ENCODE peak calls at places on chromosomes 3 and 15, in four cellular contexts. S is GM12878, H is K562, L is HepG2. E is an unnamed sample.
A peak's percentile ranks its signal among the peaks of the same experiment; 100 is the strongest.

GRCh38 chr3:5304789-5305680 is 117.5 kb downstream of the EDEM1 start:
- DNase-seq in H (peak; percentile 60), S (no peak), L (peak; percentile 34), E (peak; percentile 40)

GRCh38 chr3:31105438-31106077 is 211.1 kb upstream of the GADL1 start:
- DNase-seq in S (no peak), H (no peak), L (no peak), E (no peak)

GRCh38 chr3:100400424-100400781 is 486 bp downstream of the TOMM70 start:
- DNase-seq in S (no peak), L (peak; percentile 16), H (no peak), E (peak; percentile 17)

GRCh38 chr15:50633653-50634052 is 52.9 kb downstream of the TRPM7 start:
- DNase-seq in S (no peak), L (no peak), H (no peak), E (no peak)

GRCh38 chr15:74956648-74957300 is at the start of gene RPP25:
- DNase-seq in L (peak; percentile 27), H (peak; percentile 90), S (no peak), E (peak; percentile 88)

GRCh38 chr15:70309035-70309434 is 211.3 kb upstream of the TLE3 start:
- DNase-seq in L (no peak), S (no peak), H (no peak), E (no peak)

GRCh38 chr3:2452249-2452648 is 353.6 kb downstream of the CNTN4 start:
- DNase-seq in L (no peak), H (no peak), S (no peak), E (no peak)

GRCh38 chr3:64088408-64089136 is 65.3 kb upstream of the PSMD6 start:
- DNase-seq in S (no peak), H (no peak), L (no peak), E (no peak)

GRCh38 chr3:126352476-126353454 is 4.4 kb downstream of the KLF15 start:
- DNase-seq in S (no peak), H (no peak), L (peak; percentile 67), E (no peak)

GRCh38 chr3:105811518-105812193 is 57.2 kb downstream of the CBLB start:
- DNase-seq in H (no peak), L (no peak), S (no peak), E (no peak)

GRCh38 chr15:31977138-31977537 is 53.2 kb upstream of the CHRNA7 start:
- DNase-seq in S (no peak), H (no peak), L (no peak), E (no peak)

GRCh38 chr3:182795383-182795782 is 2.1 kb downstream of the ATP11B start:
- DNase-seq in S (no peak), H (peak; percentile 12), L (no peak), E (peak; percentile 12)

GRCh38 chr3:172106989-172107388 is 67.6 kb downstream of the FNDC3B start:
- DNase-seq in H (no peak), L (no peak), S (peak; percentile 70), E (no peak)

GRCh38 chr3:195227871-195228270 is 43.1 kb downstream of the XXYLT1 start:
- DNase-seq in H (no peak), S (no peak), L (no peak), E (no peak)
- TF ChIP-seq TARDBP in H (no peak), S (no peak), L (no peak), E (no peak)

GRCh38 chr3:179100652-179101051 is 29.0 kb upstream of the ZMAT3 start:
- DNase-seq in L (no peak), S (no peak), H (peak; percentile 13), E (no peak)

GRCh38 chr3:179093807-179094206 is 22.2 kb upstream of the ZMAT3 start:
- DNase-seq in H (no peak), L (no peak), S (no peak), E (no peak)

GRCh38 chr3:179098388-179099077 is 26.9 kb upstream of the ZMAT3 start:
- DNase-seq in H (peak; percentile 24), S (no peak), L (no peak), E (no peak)
- TF ChIP-seq TARDBP in H (no peak), S (no peak), L (no peak), E (no peak)

GRCh38 chr15:89675606-89676005 is 3.6 kb downstream of the PLIN1 start:
- DNase-seq in S (no peak), L (no peak), H (no peak), E (no peak)
- TF ChIP-seq TARDBP in S (no peak), L (no peak), H (no peak), E (no peak)

DNA sequence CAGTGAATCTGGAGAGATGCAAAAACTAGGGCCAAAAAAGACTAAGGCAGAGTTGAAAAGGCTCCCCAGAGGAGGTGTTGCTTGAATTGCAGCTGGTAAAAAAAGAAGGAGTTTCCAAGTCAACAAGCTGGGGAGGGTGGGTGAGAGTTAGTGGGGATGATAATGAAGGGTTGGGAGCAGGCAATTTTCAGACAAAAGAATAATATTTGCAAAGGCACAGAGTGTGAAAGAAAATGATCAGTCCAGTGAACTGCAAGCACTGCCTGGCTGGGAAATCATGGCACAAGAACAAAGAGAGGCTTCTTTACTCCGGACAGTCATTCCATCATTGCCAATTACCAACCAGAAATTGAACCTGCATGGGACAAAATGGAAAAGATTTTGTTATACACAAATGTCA is 42.2 kb downstream of the C3orf85 start:
- DNase-seq in S (no peak), L (no peak), H (no peak), E (no peak)
- TF ChIP-seq TARDBP in S (no peak), L (no peak), H (no peak), E (no peak)

DNA sequence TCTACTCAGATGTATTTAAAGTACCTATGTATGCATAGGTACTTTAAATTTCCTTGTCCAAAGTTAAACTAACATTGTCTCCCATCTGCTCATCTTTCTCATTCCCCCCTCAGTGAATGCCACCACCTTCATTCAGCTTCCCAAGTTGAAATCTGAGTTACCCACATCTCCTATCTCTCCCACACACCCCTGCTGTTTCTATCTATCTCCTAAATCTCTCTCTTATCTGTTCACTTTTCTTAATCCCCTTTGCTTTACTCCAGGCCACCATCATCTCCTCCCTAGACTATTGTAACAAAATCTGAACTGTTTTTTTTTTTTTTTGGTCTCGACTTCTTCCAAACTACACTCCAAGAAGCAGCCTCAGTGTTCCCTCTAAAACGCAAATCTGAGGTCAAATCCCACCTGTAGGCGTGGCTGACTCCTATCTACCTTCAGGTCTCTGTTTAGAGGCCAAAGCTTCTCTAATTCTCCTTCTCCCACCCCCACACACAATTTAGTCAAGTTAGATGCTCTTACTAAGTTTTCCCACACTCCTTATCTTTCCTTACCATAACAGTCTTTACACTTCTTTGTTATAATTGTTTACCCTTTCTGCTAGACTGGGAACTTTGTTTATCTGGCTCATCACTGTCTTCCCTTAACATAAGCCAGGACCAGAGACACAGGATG is 3.5 kb upstream of the NEO1 start:
- DNase-seq in S (no peak), H (no peak), L (no peak), E (no peak)
- TF ChIP-seq TARDBP in S (no peak), H (no peak), L (no peak), E (no peak)

DNA sequence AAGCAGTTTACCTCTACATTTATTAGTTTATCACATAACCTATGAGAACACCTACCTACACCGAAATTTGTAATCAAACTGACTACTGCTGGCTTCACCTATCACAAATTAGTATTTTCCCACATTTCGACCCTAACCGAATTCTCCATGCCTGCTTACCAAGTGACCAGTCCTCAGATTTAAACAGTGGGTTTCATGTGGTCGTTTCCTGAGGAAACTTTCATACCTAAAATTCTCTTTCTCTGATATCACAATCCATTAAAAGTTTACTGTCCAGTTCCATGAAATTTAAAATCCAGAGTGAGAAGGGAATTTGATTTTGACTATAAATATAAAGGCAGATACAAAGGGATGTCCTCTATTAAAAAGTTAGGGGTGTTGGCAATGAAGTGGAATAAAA is 1.9 kb downstream of the PLOD2 start:
- DNase-seq in S (no peak), L (no peak), H (no peak), E (no peak)
- TF ChIP-seq TARDBP in S (no peak), L (no peak), H (no peak), E (no peak)

DNA sequence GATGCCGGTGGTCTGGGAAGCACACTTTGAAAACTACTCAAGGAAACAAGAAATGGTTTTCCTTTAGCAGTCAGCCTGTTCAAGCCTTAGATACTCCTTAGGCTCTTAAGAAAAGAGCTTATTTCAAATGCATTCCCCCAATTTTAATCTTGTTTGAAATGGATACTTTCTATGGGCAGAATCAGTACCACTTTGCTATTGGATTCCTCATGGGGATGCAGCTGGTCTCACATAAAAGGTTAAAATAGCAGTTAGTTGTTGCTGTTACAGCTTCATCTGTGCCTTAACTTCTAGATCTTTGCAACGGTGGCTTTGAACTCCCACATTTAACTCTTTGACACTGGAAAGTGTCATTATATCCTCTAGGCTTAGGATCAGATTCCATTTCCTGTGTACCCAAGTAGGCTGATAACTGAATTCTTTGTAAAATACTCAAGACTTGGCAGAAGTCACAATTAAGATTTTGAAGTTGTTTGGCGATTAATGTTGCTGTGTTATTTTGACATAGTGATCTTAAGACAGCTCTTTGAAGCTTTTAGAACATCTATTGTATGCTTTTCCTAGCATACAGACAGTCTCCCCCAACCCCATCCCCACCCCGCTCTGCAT is 2.2 kb downstream of the THBS1 start:
- DNase-seq in H (no peak), S (no peak), L (no peak), E (no peak)
- TF ChIP-seq TARDBP in H (no peak), S (no peak), L (no peak), E (no peak)

GRCh38 chr3:185655426-185656320 is 69.6 kb downstream of the SENP2 start:
- DNase-seq in S (no peak), H (no peak), L (no peak), E (no peak)

GRCh38 chr3:185654758-185655145 is 68.7 kb downstream of the SENP2 start:
- DNase-seq in L (no peak), H (no peak), S (no peak), E (no peak)

GRCh38 chr3:185657211-185657610 is 71.1 kb downstream of the SENP2 start:
- DNase-seq in L (no peak), S (no peak), H (no peak), E (no peak)

GRCh38 chr3:185657691-185658503 is 71.8 kb downstream of the SENP2 start:
- DNase-seq in S (no peak), H (no peak), L (no peak), E (no peak)

DNA sequence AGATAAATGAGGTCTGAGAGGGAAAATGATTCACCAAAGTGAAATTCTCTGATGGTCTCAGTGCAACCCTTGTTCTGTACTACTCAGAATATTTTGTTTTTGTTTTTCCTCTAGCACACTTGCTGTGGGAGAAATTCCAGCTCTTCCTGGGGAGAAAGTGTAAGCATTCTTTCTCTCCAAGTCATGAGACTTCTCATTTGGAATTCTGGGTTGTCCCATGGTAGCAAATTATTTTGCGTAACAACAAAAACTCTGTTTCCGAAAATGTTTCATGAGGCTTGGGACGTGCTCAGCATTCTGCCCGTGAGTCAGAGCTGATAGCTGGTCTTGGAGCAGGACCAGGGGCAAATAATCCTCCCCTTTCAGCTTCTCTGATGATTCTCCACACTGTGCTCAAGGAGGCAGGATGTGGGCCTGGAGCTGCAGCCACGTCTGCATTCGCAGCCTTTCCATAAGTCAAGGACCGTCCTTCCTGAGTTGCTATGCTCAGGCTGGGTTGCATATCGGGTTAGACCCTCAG is 70.3 kb downstream of the SENP2 start:
- DNase-seq in L (no peak), S (no peak), H (no peak), E (no peak)
- TF ChIP-seq TARDBP in L (no peak), S (no peak), H (no peak), E (no peak)

GRCh38 chr3:69095636-69096035 is 10.9 kb downstream of the ARL6IP5 start:
- DNase-seq in L (no peak), H (no peak), S (no peak), E (no peak)

GRCh38 chr3:69097407-69098086 is 12.8 kb downstream of the ARL6IP5 start:
- DNase-seq in S (no peak), H (no peak), L (no peak), E (no peak)

GRCh38 chr3:69096299-69096698 is 11.6 kb downstream of the ARL6IP5 start:
- DNase-seq in H (no peak), S (no peak), L (no peak), E (no peak)

GRCh38 chr3:69092030-69092513 is 7.3 kb downstream of the ARL6IP5 start:
- DNase-seq in H (no peak), S (no peak), L (no peak), E (no peak)

GRCh38 chr3:69094467-69095205 is 9.9 kb downstream of the ARL6IP5 start:
- DNase-seq in H (no peak), S (no peak), L (no peak), E (no peak)
- TF ChIP-seq TARDBP in H (no peak), S (no peak), L (no peak), E (no peak)